ENCODE peak calls at places on chromosomes 3 and 15, in four cellular contexts. One of them, this sample, is unnamed.

GRCh38 chr3:19972056-19972455 is 25.2 kb downstream of the RAB5A start:
- DNase-seq in Caco-2: no peak
- DNase-seq in brain microvascular endothelial cell: no peak
- DNase-seq in endodermal cell: no peak
- DNase-seq in this sample: no peak

GRCh38 chr3:147939425-147940196 is 530.4 kb downstream of the ZIC1 start:
- DNase-seq in endodermal cell: no peak
- DNase-seq in Caco-2: no peak
- DNase-seq in brain microvascular endothelial cell: no peak
- DNase-seq in this sample: no peak

GRCh38 chr3:37987315-37987697 is 3.3 kb upstream of the VILL start:
- DNase-seq in endodermal cell: no peak
- DNase-seq in Caco-2: no peak
- DNase-seq in brain microvascular endothelial cell: no peak
- DNase-seq in this sample: no peak

GRCh38 chr3:125322166-125322565 is 53.0 kb downstream of the ZNF148 start:
- DNase-seq in endodermal cell: no peak
- DNase-seq in brain microvascular endothelial cell: no peak
- DNase-seq in Caco-2: no peak
- DNase-seq in this sample: no peak

GRCh38 chr3:165462616-165463334 is 266.6 kb upstream of the SLITRK3 start:
- DNase-seq in endodermal cell: no peak
- DNase-seq in brain microvascular endothelial cell: no peak
- DNase-seq in Caco-2: no peak
- DNase-seq in this sample: no peak

GRCh38 chr15:69491051-69491505 is 38.5 kb downstream of the RPLP1 start:
- DNase-seq in brain microvascular endothelial cell: no peak
- DNase-seq in Caco-2: no peak
- DNase-seq in endodermal cell: peak; percentile 24
- DNase-seq in this sample: no peak

GRCh38 chr3:55870576-55870975 is 383.5 kb upstream of the WNT5A start:
- DNase-seq in brain microvascular endothelial cell: no peak
- DNase-seq in Caco-2: no peak
- DNase-seq in endodermal cell: no peak
- DNase-seq in this sample: no peak

GRCh38 chr15:33107950-33108349 is 86.6 kb downstream of the FMN1 start:
- DNase-seq in brain microvascular endothelial cell: no peak
- DNase-seq in Caco-2: no peak
- DNase-seq in endodermal cell: no peak
- DNase-seq in this sample: no peak

GRCh38 chr15:38560456-38560926 is 4.1 kb downstream of the RASGRP1 start:
- DNase-seq in Caco-2: no peak
- DNase-seq in endodermal cell: no peak
- DNase-seq in brain microvascular endothelial cell: no peak
- DNase-seq in this sample: no peak

GRCh38 chr3:183438749-183439148 is 10.3 kb upstream of the MCF2L2 start:
- DNase-seq in Caco-2: no peak
- DNase-seq in brain microvascular endothelial cell: no peak
- DNase-seq in endodermal cell: no peak
- DNase-seq in this sample: no peak

GRCh38 chr15:60760646-60761504 is 281.9 kb upstream of the ICE2 start:
- DNase-seq in Caco-2: no peak
- DNase-seq in brain microvascular endothelial cell: peak; percentile 45
- DNase-seq in endodermal cell: no peak
- DNase-seq in this sample: no peak

GRCh38 chr3:124923833-124924232 is 10.7 kb downstream of the MUC13 start:
- DNase-seq in Caco-2: no peak
- DNase-seq in brain microvascular endothelial cell: no peak
- DNase-seq in endodermal cell: no peak
- DNase-seq in this sample: no peak

GRCh38 chr15:78396976-78397375 is 41.0 kb upstream of the IREB2 start:
- DNase-seq in brain microvascular endothelial cell: no peak
- DNase-seq in endodermal cell: peak; percentile 87
- DNase-seq in Caco-2: no peak
- DNase-seq in this sample: no peak

DNA sequence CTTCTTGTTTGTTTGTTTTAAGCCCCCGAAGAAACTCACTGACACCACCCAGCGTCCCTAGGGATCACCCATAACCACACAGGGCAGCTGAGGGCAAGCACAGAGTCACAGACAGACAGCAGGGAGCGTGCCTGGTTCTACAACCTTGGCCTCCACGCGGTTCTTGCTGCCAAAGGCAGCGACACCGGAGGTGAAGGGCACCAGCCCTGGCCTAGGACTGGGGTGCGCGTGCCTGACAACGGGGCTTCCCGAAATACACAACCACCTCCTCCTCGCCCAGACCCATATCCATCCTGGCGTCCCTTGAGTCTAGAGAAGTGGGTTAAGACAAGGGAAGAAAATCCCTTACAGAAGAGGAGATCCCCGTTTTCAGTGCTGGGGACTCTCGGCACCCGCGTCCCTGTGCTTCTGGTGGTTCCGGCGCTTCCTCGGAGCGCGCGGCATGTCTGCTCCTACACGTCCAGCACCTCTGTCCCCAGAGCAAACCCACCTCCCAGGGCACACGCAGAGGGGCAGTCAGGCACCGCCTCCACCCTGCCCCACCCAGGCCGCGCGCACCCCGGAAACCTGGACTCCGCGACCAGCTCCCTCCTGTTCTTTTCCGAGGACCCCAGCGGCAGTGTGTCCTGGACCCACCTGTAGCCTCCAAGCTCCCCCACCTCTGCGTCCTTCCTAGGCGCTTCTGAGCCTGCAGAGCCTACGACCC is 911 bp downstream of the RFTN1 start:
- DNase-seq in endodermal cell: peak; percentile 64
- DNase-seq in brain microvascular endothelial cell: no peak
- DNase-seq in Caco-2: no peak
- DNase-seq in this sample: peak; percentile 58
- H3K4me3 ChIP-seq in endodermal cell: peak overlapping the region; percentile 75
- H3K4me3 ChIP-seq in brain microvascular endothelial cell: peak overlapping the region; percentile 92
- H3K4me3 ChIP-seq in Caco-2: peak overlapping the region; percentile 72
- H3K4me3 ChIP-seq in this sample: peak overlapping the region; percentile 86

GRCh38 chr3:66149269-66149668 is 71.5 kb upstream of the SLC25A26 start:
- DNase-seq in endodermal cell: no peak
- DNase-seq in brain microvascular endothelial cell: no peak
- DNase-seq in Caco-2: no peak
- DNase-seq in this sample: no peak

GRCh38 chr3:66153961-66154923 is 66.6 kb upstream of the SLC25A26 start:
- DNase-seq in endodermal cell: peak; percentile 52
- DNase-seq in brain microvascular endothelial cell: peak; percentile 48
- DNase-seq in Caco-2: no peak
- DNase-seq in this sample: no peak

GRCh38 chr3:66150977-66151376 is 69.8 kb upstream of the SLC25A26 start:
- DNase-seq in Caco-2: no peak
- DNase-seq in endodermal cell: no peak
- DNase-seq in brain microvascular endothelial cell: no peak
- DNase-seq in this sample: no peak

GRCh38 chr3:66152336-66152735 is 68.5 kb upstream of the SLC25A26 start:
- DNase-seq in Caco-2: no peak
- DNase-seq in brain microvascular endothelial cell: no peak
- DNase-seq in endodermal cell: no peak
- DNase-seq in this sample: no peak

GRCh38 chr3:66153471-66153870 is 67.3 kb upstream of the SLC25A26 start:
- DNase-seq in Caco-2: peak; percentile 58
- DNase-seq in brain microvascular endothelial cell: no peak
- DNase-seq in endodermal cell: no peak
- DNase-seq in this sample: no peak
- H3K4me3 ChIP-seq in Caco-2: peak overlapping the region; percentile 31
- H3K4me3 ChIP-seq in brain microvascular endothelial cell: no peak overlapping the region
- H3K4me3 ChIP-seq in endodermal cell: no peak overlapping the region
- H3K4me3 ChIP-seq in this sample: no peak overlapping the region

GRCh38 chr15:76340802-76341365 is 4.3 kb downstream of the ISL2 start:
- DNase-seq in endodermal cell: peak; percentile 88
- DNase-seq in Caco-2: no peak
- DNase-seq in brain microvascular endothelial cell: no peak
- DNase-seq in this sample: peak; percentile 43
- H3K4me3 ChIP-seq in endodermal cell: peak overlapping the region; percentile 72
- H3K4me3 ChIP-seq in Caco-2: no peak overlapping the region
- H3K4me3 ChIP-seq in brain microvascular endothelial cell: no peak overlapping the region
- H3K4me3 ChIP-seq in this sample: peak overlapping the region; percentile 61

GRCh38 chr3:33789183-33789954 is 9.1 kb upstream of the PDCD6IP start:
- DNase-seq in endodermal cell: peak; percentile 69
- DNase-seq in Caco-2: no peak
- DNase-seq in brain microvascular endothelial cell: no peak
- DNase-seq in this sample: no peak

GRCh38 chr3:33786565-33787327 is 11.7 kb upstream of the PDCD6IP start:
- DNase-seq in Caco-2: no peak
- DNase-seq in brain microvascular endothelial cell: peak; percentile 24
- DNase-seq in endodermal cell: peak; percentile 57
- DNase-seq in this sample: no peak

GRCh38 chr3:33791477-33792166 is 6.8 kb upstream of the PDCD6IP start:
- DNase-seq in brain microvascular endothelial cell: peak; percentile 43
- DNase-seq in Caco-2: no peak
- DNase-seq in endodermal cell: no peak
- DNase-seq in this sample: no peak

GRCh38 chr3:33790091-33790490 is 8.3 kb upstream of the PDCD6IP start:
- DNase-seq in Caco-2: no peak
- DNase-seq in endodermal cell: no peak
- DNase-seq in brain microvascular endothelial cell: no peak
- DNase-seq in this sample: no peak

DNA sequence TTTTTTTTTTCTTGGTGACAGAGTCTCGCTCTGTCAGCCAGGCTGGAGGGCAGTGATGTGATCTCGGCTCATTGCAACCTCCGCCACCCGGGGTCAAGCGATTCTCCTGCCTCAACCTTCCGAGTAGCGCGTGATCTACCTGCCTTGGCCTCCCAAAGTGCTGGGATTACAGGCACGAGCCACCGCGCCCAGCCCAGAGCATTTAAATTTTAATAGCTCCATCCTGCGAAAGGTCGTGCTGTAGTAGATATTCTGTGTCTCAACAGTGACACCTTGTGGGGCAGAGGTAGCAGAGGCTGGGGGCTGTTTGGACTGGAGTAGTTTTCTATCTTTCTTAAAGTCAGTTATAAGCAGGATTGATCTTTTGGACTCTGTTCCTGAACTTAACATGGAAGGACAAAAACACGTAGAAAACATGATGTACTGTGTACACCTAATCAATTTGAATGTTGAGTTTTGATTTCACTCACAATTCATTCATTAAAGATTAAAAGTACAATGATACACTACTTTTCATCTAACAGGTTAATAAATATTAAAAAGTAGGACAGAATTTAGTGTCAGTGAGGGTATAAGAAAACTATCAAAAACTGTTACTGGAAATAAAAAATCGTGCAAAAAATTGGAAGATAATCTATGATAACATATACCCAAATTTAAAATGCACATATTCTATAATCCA is 11.0 kb upstream of the PDCD6IP start:
- DNase-seq in brain microvascular endothelial cell: peak; percentile 78
- DNase-seq in Caco-2: peak; percentile 71
- DNase-seq in endodermal cell: peak; percentile 89
- DNase-seq in this sample: peak; percentile 38
- H3K4me3 ChIP-seq in brain microvascular endothelial cell: peak overlapping the region; percentile 50
- H3K4me3 ChIP-seq in Caco-2: peak overlapping the region; percentile 38
- H3K4me3 ChIP-seq in endodermal cell: no peak overlapping the region
- H3K4me3 ChIP-seq in this sample: no peak overlapping the region

GRCh38 chr15:75453703-75454470 is 2.4 kb upstream of the SIN3A start:
- DNase-seq in endodermal cell: peak; percentile 99
- DNase-seq in brain microvascular endothelial cell: peak; percentile 99
- DNase-seq in Caco-2: peak; percentile 99
- DNase-seq in this sample: peak; percentile 95
- H3K4me3 ChIP-seq in endodermal cell: peak overlapping the region; percentile 93
- H3K4me3 ChIP-seq in brain microvascular endothelial cell: peak overlapping the region; percentile 87
- H3K4me3 ChIP-seq in Caco-2: peak overlapping the region; percentile 78
- H3K4me3 ChIP-seq in this sample: peak overlapping the region; percentile 86